ENCODE peak calls at places on chromosomes 7 and 10, in seven cellular contexts. U is activated effector memory CD4-positive, alpha-beta T cell treated with Interleukin-2 at 50 U/mL for 16 hours; D is activated naive CD4-positive, alpha-beta T cell; W is right atrium auricular region; M is NCI-H345; R is NCI-H1092 treated with DMSO at 0.1 percent for 48 hours; Q is COR-L47. K is an unnamed sample.

GRCh38 chr10:43251664-43252165 is 15.2 kb downstream of the RASGEF1A start:
- DNase-seq in Q (no peak), M (no peak), D (no peak), U (no peak), R (no peak), W (no peak), K (no peak)

GRCh38 chr7:143346018-143346417 is 16.5 kb downstream of the FAM131B start:
- DNase-seq in U (no peak), Q (no peak), D (no peak), R (no peak), M (no peak), W (no peak), K (no peak)

GRCh38 chr10:63094405-63094804 is 38.7 kb upstream of the NRBF2 start:
- DNase-seq in M (no peak), U (no peak), W (no peak), Q (no peak), D (no peak), R (no peak), K (no peak)

GRCh38 chr7:17710312-17710711 is 230.0 kb downstream of the SNX13 start:
- DNase-seq in U (no peak), M (no peak), W (no peak), D (no peak), Q (no peak), R (no peak), K (no peak)

GRCh38 chr10:123945506-123945905 is 53.9 kb upstream of the CPXM2 start:
- DNase-seq in M (no peak), R (no peak), W (no peak), Q (no peak), U (no peak), D (no peak), K (no peak)

GRCh38 chr10:87734987-87735827 is 75.5 kb downstream of the PAPSS2 start:
- DNase-seq in Q (peak; percentile 34), W (no peak), U (no peak), D (no peak), M (peak; percentile 55), R (peak; percentile 52), K (peak; percentile 27)

GRCh38 chr10:33001908-33002492 is 44.0 kb upstream of the ITGB1 start:
- DNase-seq in U (no peak), M (no peak), D (no peak), W (no peak), Q (no peak), R (no peak), K (no peak)

GRCh38 chr7:47034180-47034579 is 547.7 kb downstream of the TNS3 start:
- DNase-seq in W (no peak), R (no peak), U (no peak), D (no peak), Q (no peak), M (no peak), K (no peak)

GRCh38 chr10:49052069-49052468 is 63.3 kb downstream of the VSTM4 start:
- DNase-seq in D (no peak), M (no peak), U (no peak), Q (no peak), R (no peak), W (no peak), K (no peak)

GRCh38 chr10:24350111-24350921 is 141.4 kb downstream of the KIAA1217 start:
- DNase-seq in R (no peak), M (no peak), U (no peak), Q (no peak), D (no peak), W (no peak), K (no peak)

GRCh38 chr10:118017850-118018249 is 28.9 kb downstream of the RAB11FIP2 start:
- DNase-seq in M (no peak), W (no peak), R (no peak), U (no peak), Q (no peak), D (no peak), K (no peak)

GRCh38 chr7:5549096-5549896 is 125.7 kb upstream of the TNRC18 start:
- DNase-seq in R (no peak), W (peak; percentile 83), Q (no peak), U (no peak), M (no peak), D (no peak), K (no peak)

GRCh38 chr10:13526952-13527863 is 1.6 kb downstream of the BEND7 start:
- DNase-seq in Q (no peak), U (no peak), W (no peak), R (no peak), D (no peak), M (no peak), K (no peak)

GRCh38 chr7:66883716-66884115 is 37.3 kb upstream of the TMEM248 start:
- DNase-seq in R (no peak), Q (no peak), D (no peak), W (no peak), U (no peak), M (no peak), K (no peak)

GRCh38 chr7:29123611-29124190 is 22.6 kb downstream of the CPVL start:
- DNase-seq in Q (no peak), W (no peak), M (no peak), D (no peak), U (no peak), R (no peak), K (no peak)

GRCh38 chr7:378551-379455 is 88.8 kb downstream of the FOXL3 start:
- DNase-seq in M (no peak), R (no peak), U (no peak), W (no peak), Q (no peak), D (no peak), K (no peak)

GRCh38 chr10:6052247-6053221 is 9.6 kb downstream of the IL2RA start:
- DNase-seq in Q (no peak), M (no peak), U (peak; percentile 73), R (no peak), W (no peak), D (peak; percentile 50), K (no peak)

GRCh38 chr10:93309062-93309461 is 173.1 kb downstream of the MYOF start:
- DNase-seq in Q (no peak), U (no peak), R (no peak), D (no peak), M (no peak), W (no peak), K (no peak)

GRCh38 chr10:107529350-107529749 is 364.8 kb upstream of the SORCS1 start:
- DNase-seq in Q (no peak), M (no peak), U (no peak), R (no peak), D (no peak), W (no peak), K (no peak)

GRCh38 chr7:97871659-97872024 is 566 bp downstream of the ASNS start:
- DNase-seq in W (no peak), U (no peak), R (peak; percentile 75), M (peak; percentile 44), Q (peak; percentile 54), D (no peak), K (peak; percentile 73)

GRCh38 chr10:69714572-69714971 is 84.5 kb downstream of the FAM241B start:
- DNase-seq in M (no peak), R (no peak), D (no peak), W (no peak), Q (no peak), U (no peak), K (no peak)

GRCh38 chr10:101231912-101232689 is 2.8 kb upstream of the LBX1 start:
- DNase-seq in W (no peak), R (no peak), M (no peak), U (no peak), Q (no peak), D (no peak), K (no peak)

GRCh38 chr7:18495412-18496335 is at the start of gene HDAC9:
- DNase-seq in M (peak; percentile 92), U (no peak), D (no peak), W (peak; percentile 64), Q (peak; percentile 79), R (peak; percentile 99), K (peak; percentile 96)

GRCh38 chr7:147569514-147569913 is 1021.1 kb upstream of the C7orf33 start:
- DNase-seq in D (no peak), W (no peak), U (no peak), Q (no peak), M (no peak), R (no peak), K (no peak)

GRCh38 chr10:132036153-132036886 is 29.4 kb upstream of the JAKMIP3 start:
- DNase-seq in Q (no peak), M (no peak), D (no peak), U (no peak), W (no peak), R (no peak), K (no peak)

GRCh38 chr7:132709971-132710567 is 133.8 kb upstream of the PLXNA4 start:
- DNase-seq in Q (no peak), R (no peak), W (no peak), U (no peak), M (no peak), D (no peak), K (no peak)

GRCh38 chr10:22681783-22682183 is 32.6 kb downstream of the PIP4K2A start:
- DNase-seq in Q (no peak), U (peak; percentile 33), D (no peak), W (no peak), M (no peak), R (no peak), K (no peak)

GRCh38 chr7:44853391-44853790 is 5.5 kb upstream of the H2AZ2 start:
- DNase-seq in Q (no peak), D (no peak), W (no peak), R (no peak), U (no peak), M (no peak), K (no peak)

GRCh38 chr7:55971045-55971444 is 6.7 kb downstream of the NIPSNAP2 start:
- DNase-seq in R (no peak), Q (peak; percentile 64), U (no peak), W (no peak), D (no peak), M (peak; percentile 91), K (peak; percentile 19)

GRCh38 chr7:114085592-114086490 is 167.0 kb upstream of the PPP1R3A start:
- DNase-seq in R (peak; percentile 80), M (peak; percentile 88), Q (peak; percentile 95), D (no peak), U (no peak), W (peak; percentile 83), K (peak; percentile 93)